ENCODE peak calls at places on chromosomes 6 and 20, in five cellular contexts. One of them, this sample, is unnamed.

GRCh38 chr6:31585531-31585930 is 546 bp upstream of the LST1 start:
- DNase-seq in NCI-H1092 treated with DMSO at 0.1 percent for 48 hours: no peak
- DNase-seq in naive thymus-derived CD8-positive, alpha-beta T cell: peak; percentile 54
- DNase-seq in H7: peak; percentile 79
- DNase-seq in endothelial cell: no peak
- DNase-seq in this sample: no peak

GRCh38 chr20:14142171-14142570 is 146.9 kb downstream of the MACROD2 start:
- DNase-seq in NCI-H1092 treated with DMSO at 0.1 percent for 48 hours: peak; percentile 84
- DNase-seq in H7: peak; percentile 53
- DNase-seq in naive thymus-derived CD8-positive, alpha-beta T cell: no peak
- DNase-seq in endothelial cell: peak; percentile 67
- DNase-seq in this sample: no peak

GRCh38 chr6:110590821-110591351 is 114.5 kb upstream of the SLC22A16 start:
- DNase-seq in H7: no peak
- DNase-seq in NCI-H1092 treated with DMSO at 0.1 percent for 48 hours: no peak
- DNase-seq in naive thymus-derived CD8-positive, alpha-beta T cell: no peak
- DNase-seq in endothelial cell: no peak
- DNase-seq in this sample: no peak

GRCh38 chr20:10328897-10329255 is 105.1 kb downstream of the MKKS start:
- DNase-seq in naive thymus-derived CD8-positive, alpha-beta T cell: no peak
- DNase-seq in NCI-H1092 treated with DMSO at 0.1 percent for 48 hours: no peak
- DNase-seq in endothelial cell: no peak
- DNase-seq in H7: no peak
- DNase-seq in this sample: no peak

GRCh38 chr6:154511735-154512097 is 1.2 kb upstream of the CNKSR3 start:
- DNase-seq in NCI-H1092 treated with DMSO at 0.1 percent for 48 hours: no peak
- DNase-seq in naive thymus-derived CD8-positive, alpha-beta T cell: no peak
- DNase-seq in H7: no peak
- DNase-seq in endothelial cell: no peak
- DNase-seq in this sample: no peak

GRCh38 chr6:100889351-100889750 is 8.2 kb upstream of the ASCC3 start:
- DNase-seq in naive thymus-derived CD8-positive, alpha-beta T cell: no peak
- DNase-seq in H7: no peak
- DNase-seq in NCI-H1092 treated with DMSO at 0.1 percent for 48 hours: no peak
- DNase-seq in endothelial cell: no peak
- DNase-seq in this sample: no peak

GRCh38 chr6:6893701-6894100 is 214.1 kb upstream of the RREB1 start:
- DNase-seq in naive thymus-derived CD8-positive, alpha-beta T cell: no peak
- DNase-seq in H7: no peak
- DNase-seq in endothelial cell: no peak
- DNase-seq in NCI-H1092 treated with DMSO at 0.1 percent for 48 hours: no peak
- DNase-seq in this sample: no peak

GRCh38 chr6:11196511-11197174 is 35.8 kb downstream of the NEDD9 start:
- DNase-seq in H7: no peak
- DNase-seq in endothelial cell: no peak
- DNase-seq in NCI-H1092 treated with DMSO at 0.1 percent for 48 hours: no peak
- DNase-seq in naive thymus-derived CD8-positive, alpha-beta T cell: no peak
- DNase-seq in this sample: no peak

GRCh38 chr6:122701666-122702065 is 77.8 kb upstream of the FABP7 start:
- DNase-seq in H7: no peak
- DNase-seq in NCI-H1092 treated with DMSO at 0.1 percent for 48 hours: no peak
- DNase-seq in endothelial cell: no peak
- DNase-seq in naive thymus-derived CD8-positive, alpha-beta T cell: no peak
- DNase-seq in this sample: no peak

GRCh38 chr6:41626022-41626421 is 12.2 kb upstream of the MDFI start:
- DNase-seq in NCI-H1092 treated with DMSO at 0.1 percent for 48 hours: no peak
- DNase-seq in H7: no peak
- DNase-seq in naive thymus-derived CD8-positive, alpha-beta T cell: no peak
- DNase-seq in endothelial cell: no peak
- DNase-seq in this sample: no peak

GRCh38 chr6:10382322-10382721 is 32.6 kb downstream of the TFAP2A start:
- DNase-seq in H7: peak; percentile 49
- DNase-seq in endothelial cell: no peak
- DNase-seq in naive thymus-derived CD8-positive, alpha-beta T cell: no peak
- DNase-seq in NCI-H1092 treated with DMSO at 0.1 percent for 48 hours: no peak
- DNase-seq in this sample: no peak

GRCh38 chr20:58707770-58708169 is 15.2 kb downstream of the NPEPL1 start:
- DNase-seq in naive thymus-derived CD8-positive, alpha-beta T cell: no peak
- DNase-seq in H7: no peak
- DNase-seq in NCI-H1092 treated with DMSO at 0.1 percent for 48 hours: no peak
- DNase-seq in endothelial cell: no peak
- DNase-seq in this sample: no peak

GRCh38 chr6:26223677-26224546 is 136.7 kb downstream of the HFE start:
- DNase-seq in NCI-H1092 treated with DMSO at 0.1 percent for 48 hours: peak; percentile 73
- DNase-seq in naive thymus-derived CD8-positive, alpha-beta T cell: peak; percentile 85
- DNase-seq in endothelial cell: no peak
- DNase-seq in H7: peak; percentile 52
- DNase-seq in this sample: peak; percentile 63

GRCh38 chr6:35082046-35082732 is 59.0 kb downstream of the TCP11 start:
- DNase-seq in NCI-H1092 treated with DMSO at 0.1 percent for 48 hours: no peak
- DNase-seq in endothelial cell: no peak
- DNase-seq in naive thymus-derived CD8-positive, alpha-beta T cell: no peak
- DNase-seq in H7: peak; percentile 73
- DNase-seq in this sample: no peak

GRCh38 chr20:53658327-53658726 is 64.7 kb upstream of the ZNF217 start:
- DNase-seq in naive thymus-derived CD8-positive, alpha-beta T cell: no peak
- DNase-seq in endothelial cell: no peak
- DNase-seq in NCI-H1092 treated with DMSO at 0.1 percent for 48 hours: no peak
- DNase-seq in H7: no peak
- DNase-seq in this sample: no peak

GRCh38 chr6:169702640-169703246 is 817 bp downstream of the C6orf120 start:
- DNase-seq in endothelial cell: peak; percentile 13
- DNase-seq in naive thymus-derived CD8-positive, alpha-beta T cell: peak; percentile 59
- DNase-seq in NCI-H1092 treated with DMSO at 0.1 percent for 48 hours: no peak
- DNase-seq in H7: no peak
- DNase-seq in this sample: peak; percentile 39

GRCh38 chr20:21229163-21229562 is 74.0 kb upstream of the XRN2 start:
- DNase-seq in naive thymus-derived CD8-positive, alpha-beta T cell: no peak
- DNase-seq in NCI-H1092 treated with DMSO at 0.1 percent for 48 hours: no peak
- DNase-seq in H7: no peak
- DNase-seq in endothelial cell: no peak
- DNase-seq in this sample: no peak

GRCh38 chr20:8361008-8361652 is 229.1 kb downstream of the PLCB1 start:
- DNase-seq in NCI-H1092 treated with DMSO at 0.1 percent for 48 hours: no peak
- DNase-seq in endothelial cell: no peak
- DNase-seq in H7: no peak
- DNase-seq in naive thymus-derived CD8-positive, alpha-beta T cell: no peak
- DNase-seq in this sample: no peak

GRCh38 chr6:118668761-118669411 is 17.5 kb upstream of the CEP85L start:
- DNase-seq in naive thymus-derived CD8-positive, alpha-beta T cell: no peak
- DNase-seq in endothelial cell: no peak
- DNase-seq in NCI-H1092 treated with DMSO at 0.1 percent for 48 hours: no peak
- DNase-seq in H7: no peak
- DNase-seq in this sample: no peak

GRCh38 chr20:63688234-63689045 is 8.0 kb upstream of the TNFRSF6B start:
- DNase-seq in endothelial cell: no peak
- DNase-seq in naive thymus-derived CD8-positive, alpha-beta T cell: no peak
- DNase-seq in H7: no peak
- DNase-seq in NCI-H1092 treated with DMSO at 0.1 percent for 48 hours: no peak
- DNase-seq in this sample: no peak